ENCODE peak calls at places on chromosomes 1 and 21, in five cellular contexts. A is psoas muscle, I is uterus, B is Peyer's patch, H is left lung. D is an unnamed sample.

GRCh38 chr21:29025328-29025713 is 853 bp downstream of the USP16 start:
- DNase-seq in I (no peak), A (no peak), H (no peak), B (no peak), D (no peak)

GRCh38 chr1:240337795-240338194 is 246.1 kb downstream of the FMN2 start:
- DNase-seq in B (no peak), H (no peak), I (no peak), A (no peak), D (no peak)

GRCh38 chr1:234730110-234730509 is 120.1 kb upstream of the IRF2BP2 start:
- DNase-seq in I (no peak), A (no peak), H (no peak), B (no peak), D (no peak)

GRCh38 chr1:116909511-116910378 is at the start of gene PTGFRN:
- DNase-seq in I (peak; percentile 81), B (peak; percentile 70), A (peak; percentile 78), H (peak; percentile 89), D (peak; percentile 72)

GRCh38 chr1:90143522-90144050 is 148.7 kb downstream of the ZNF326 start:
- DNase-seq in A (no peak), H (no peak), B (no peak), I (no peak), D (peak; percentile 53)

GRCh38 chr1:197021716-197022115 is 44.4 kb downstream of the CFHR5 start:
- DNase-seq in B (no peak), I (no peak), H (no peak), A (no peak), D (no peak)

GRCh38 chr1:12405325-12406217 is 175.7 kb downstream of the VPS13D start:
- DNase-seq in B (peak; percentile 57), A (no peak), H (no peak), I (peak; percentile 33), D (no peak)

GRCh38 chr1:2784854-2785630 is 16.5 kb downstream of the TTC34 start:
- DNase-seq in I (no peak), H (peak; percentile 27), B (peak; percentile 21), A (peak; percentile 18), D (no peak)

GRCh38 chr1:179809506-179810366 is 66.6 kb downstream of the FAM163A start:
- DNase-seq in H (no peak), B (peak; percentile 81), A (peak; percentile 66), I (peak; percentile 49), D (peak; percentile 76)

GRCh38 chr1:232575524-232576040 is 54.4 kb downstream of the SIPA1L2 start:
- DNase-seq in B (no peak), H (no peak), A (no peak), I (no peak), D (no peak)

GRCh38 chr1:1021010-1021845 is 1.3 kb downstream of the AGRN start:
- DNase-seq in B (no peak), A (peak; percentile 75), H (peak; percentile 91), I (peak; percentile 63), D (peak; percentile 53)

GRCh38 chr1:193115629-193116227 is 6.1 kb upstream of the CDC73 start:
- DNase-seq in I (no peak), A (no peak), B (no peak), H (no peak), D (no peak)

GRCh38 chr1:84492726-84493125 is 13.5 kb upstream of the SPATA1 start:
- DNase-seq in B (no peak), I (no peak), H (no peak), A (no peak), D (peak; percentile 70)

GRCh38 chr21:45299864-45300785 is 12.4 kb upstream of the POFUT2 start:
- DNase-seq in I (peak; percentile 19), B (peak; percentile 44), H (peak; percentile 75), A (peak; percentile 40), D (no peak)

GRCh38 chr1:60577036-60577435 is 503.5 kb upstream of the C1orf87 start:
- DNase-seq in A (no peak), I (no peak), B (no peak), H (no peak), D (no peak)

GRCh38 chr1:190478193-190479007 is 736 bp upstream of the BRINP3 start:
- DNase-seq in A (no peak), H (no peak), B (peak; percentile 56), I (no peak), D (no peak)

GRCh38 chr1:40855513-40855912 is 6.7 kb downstream of the CITED4 start:
- DNase-seq in B (no peak), H (no peak), I (no peak), A (no peak), D (peak; percentile 37)

GRCh38 chr1:4169991-4170390 is 269.9 kb upstream of the C1orf174 start:
- DNase-seq in B (no peak), I (no peak), A (no peak), H (no peak), D (no peak)

GRCh38 chr1:54864460-54865208 is 22.4 kb downstream of the DHCR24 start:
- DNase-seq in A (no peak), I (no peak), B (no peak), H (no peak), D (no peak)

GRCh38 chr1:8625480-8625879 is 192.0 kb downstream of the RERE start:
- DNase-seq in H (no peak), A (no peak), I (no peak), B (no peak), D (no peak)

DNA sequence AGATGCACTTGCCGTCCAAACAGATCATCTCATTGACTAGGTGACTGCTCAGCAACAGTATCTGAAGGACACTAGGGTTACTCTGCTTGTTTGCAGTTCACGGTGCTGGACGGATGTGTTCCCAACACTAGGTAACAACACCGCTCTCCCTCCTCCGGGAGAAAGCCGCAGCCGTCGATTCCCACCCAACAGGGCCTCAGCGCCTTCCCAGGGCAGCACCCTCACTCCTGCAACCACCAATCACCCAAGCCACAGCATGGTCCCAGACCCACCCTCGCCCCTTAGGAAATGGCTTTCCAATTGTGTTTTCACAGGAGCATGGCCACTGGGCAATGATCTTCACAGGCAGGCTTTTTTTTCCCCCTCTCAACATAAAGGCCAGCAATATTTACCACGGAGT is 779 bp downstream of the TLR5 start:
- DNase-seq in B (no peak), H (peak; percentile 77), I (no peak), A (no peak), D (no peak)
- H3K27ac ChIP-seq in B (peak overlapping the region; percentile 72), H (peak overlapping the region; percentile 78), I (peak overlapping the region; percentile 79), A (peak overlapping the region; percentile 73), D (peak overlapping the region; percentile 79)

DNA sequence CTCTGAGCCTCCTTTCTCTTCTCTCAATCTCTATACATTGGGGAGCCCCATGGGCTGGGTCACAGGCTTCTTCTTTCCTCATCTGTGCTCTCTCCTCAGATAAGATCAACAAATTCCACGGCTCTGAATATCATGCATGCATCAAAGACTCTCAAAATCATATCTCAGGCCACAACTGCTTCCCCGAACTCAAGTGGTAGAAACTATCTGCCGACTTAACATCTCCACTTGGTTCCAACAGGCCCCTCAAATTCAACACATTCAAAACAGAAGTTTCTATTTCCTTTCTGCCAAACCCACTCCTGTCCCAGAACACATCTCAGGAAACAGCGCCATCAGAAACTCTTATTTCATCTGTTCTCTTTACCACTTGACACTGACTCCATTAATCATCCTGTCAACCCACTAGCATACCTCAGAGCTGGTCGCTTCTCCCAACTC is 16.7 kb downstream of the DDX59 start:
- DNase-seq in I (no peak), A (no peak), B (no peak), H (no peak), D (no peak)
- H3K4me3 ChIP-seq in I (no peak overlapping the region), A (no peak overlapping the region), B (no peak overlapping the region), H (no peak overlapping the region), D (no peak overlapping the region)

GRCh38 chr1:107678993-107679392 is 286.0 kb downstream of the VAV3 start:
- DNase-seq in B (no peak), I (no peak), H (no peak), A (no peak), D (no peak)

GRCh38 chr1:107680579-107680985 is 284.4 kb downstream of the VAV3 start:
- DNase-seq in A (no peak), H (no peak), I (no peak), B (no peak), D (no peak)

GRCh38 chr1:107679518-107679917 is 285.5 kb downstream of the VAV3 start:
- DNase-seq in A (no peak), H (no peak), I (no peak), B (no peak), D (no peak)

GRCh38 chr1:107682467-107682866 is 282.5 kb downstream of the VAV3 start:
- DNase-seq in B (no peak), H (no peak), A (no peak), I (no peak), D (no peak)

GRCh38 chr1:107681001-107681479 is 283.9 kb downstream of the VAV3 start:
- DNase-seq in I (no peak), H (no peak), A (no peak), B (no peak), D (no peak)
- H3K27ac ChIP-seq in I (no peak overlapping the region), H (no peak overlapping the region), A (no peak overlapping the region), B (peak overlapping the region; percentile 31), D (no peak overlapping the region)

DNA sequence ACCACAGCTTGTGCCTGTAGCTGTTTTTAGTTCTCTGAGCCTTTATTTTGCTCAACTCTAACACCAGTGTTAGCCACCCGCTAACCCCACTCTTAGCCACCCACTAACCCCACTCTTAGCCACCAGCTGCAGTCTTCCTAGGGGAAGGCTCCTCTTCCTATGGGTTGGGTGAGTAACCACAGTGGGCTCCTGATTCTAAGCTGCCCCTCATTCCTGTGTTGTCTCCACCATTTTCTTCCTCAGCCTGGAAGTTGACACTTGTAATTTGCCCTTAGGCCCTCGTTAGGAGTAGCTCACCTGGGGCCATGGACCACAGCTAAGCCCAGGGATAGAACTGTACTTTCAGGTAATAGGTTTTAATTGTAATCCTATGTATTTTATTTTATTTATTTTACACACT is 782.9 kb upstream of the TPTE start:
- DNase-seq in H (no peak), B (no peak), I (no peak), A (no peak), D (no peak)
- H3K4me3 ChIP-seq in H (no peak overlapping the region), B (no peak overlapping the region), I (no peak overlapping the region), A (no peak overlapping the region), D (no peak overlapping the region)